ENCODE peak calls at places on chromosomes 3 and 15, in five cellular contexts. One of them, this sample, is unnamed.

GRCh38 chr3:61632568-61633175 is 71.3 kb downstream of the PTPRG start:
- DNase-seq in neural crest cell: no peak
- DNase-seq in esophagus squamous epithelium: no peak
- DNase-seq in lower lobe of right lung: no peak
- DNase-seq in astrocyte of the cerebellum: no peak
- DNase-seq in this sample: no peak

GRCh38 chr15:74251187-74251811 is 15.2 kb downstream of the CCDC33 start:
- DNase-seq in neural crest cell: no peak
- DNase-seq in lower lobe of right lung: no peak
- DNase-seq in esophagus squamous epithelium: no peak
- DNase-seq in astrocyte of the cerebellum: no peak
- DNase-seq in this sample: no peak

GRCh38 chr3:149188494-149188893 is 33.1 kb downstream of the CP start:
- DNase-seq in lower lobe of right lung: no peak
- DNase-seq in esophagus squamous epithelium: no peak
- DNase-seq in neural crest cell: no peak
- DNase-seq in astrocyte of the cerebellum: no peak
- DNase-seq in this sample: no peak

GRCh38 chr3:63662500-63662899 is 10.0 kb downstream of the SNTN start:
- DNase-seq in lower lobe of right lung: no peak
- DNase-seq in astrocyte of the cerebellum: no peak
- DNase-seq in neural crest cell: no peak
- DNase-seq in esophagus squamous epithelium: no peak
- DNase-seq in this sample: no peak

GRCh38 chr3:120140098-120140742 is 46.0 kb upstream of the GSK3B start:
- DNase-seq in lower lobe of right lung: no peak
- DNase-seq in astrocyte of the cerebellum: no peak
- DNase-seq in esophagus squamous epithelium: no peak
- DNase-seq in neural crest cell: no peak
- DNase-seq in this sample: no peak

GRCh38 chr3:128372281-128372680 is 94.4 kb downstream of the DNAJB8 start:
- DNase-seq in astrocyte of the cerebellum: no peak
- DNase-seq in lower lobe of right lung: no peak
- DNase-seq in esophagus squamous epithelium: no peak
- DNase-seq in neural crest cell: no peak
- DNase-seq in this sample: peak; percentile 71

GRCh38 chr3:82495655-82496054 is 734.2 kb upstream of the GBE1 start:
- DNase-seq in esophagus squamous epithelium: no peak
- DNase-seq in lower lobe of right lung: no peak
- DNase-seq in neural crest cell: no peak
- DNase-seq in astrocyte of the cerebellum: no peak
- DNase-seq in this sample: no peak

GRCh38 chr3:182971637-182972036 is 8.7 kb downstream of the DCUN1D1 start:
- DNase-seq in esophagus squamous epithelium: no peak
- DNase-seq in astrocyte of the cerebellum: peak; percentile 19
- DNase-seq in neural crest cell: no peak
- DNase-seq in lower lobe of right lung: no peak
- DNase-seq in this sample: no peak

GRCh38 chr15:99082798-99083197 is 22.1 kb upstream of the SYNM start:
- DNase-seq in neural crest cell: no peak
- DNase-seq in lower lobe of right lung: no peak
- DNase-seq in esophagus squamous epithelium: no peak
- DNase-seq in astrocyte of the cerebellum: no peak
- DNase-seq in this sample: no peak

GRCh38 chr15:79682285-79682684 is 214.5 kb downstream of the MTHFS start:
- DNase-seq in lower lobe of right lung: no peak
- DNase-seq in esophagus squamous epithelium: no peak
- DNase-seq in astrocyte of the cerebellum: peak; percentile 49
- DNase-seq in neural crest cell: no peak
- DNase-seq in this sample: no peak

GRCh38 chr3:62496509-62496908 is 123.2 kb upstream of the FEZF2 start:
- DNase-seq in esophagus squamous epithelium: no peak
- DNase-seq in lower lobe of right lung: no peak
- DNase-seq in astrocyte of the cerebellum: no peak
- DNase-seq in neural crest cell: no peak
- DNase-seq in this sample: no peak

GRCh38 chr15:59996498-59997041 is 7.5 kb upstream of the FOXB1 start:
- DNase-seq in astrocyte of the cerebellum: no peak
- DNase-seq in esophagus squamous epithelium: no peak
- DNase-seq in lower lobe of right lung: no peak
- DNase-seq in neural crest cell: no peak
- DNase-seq in this sample: no peak

DNA sequence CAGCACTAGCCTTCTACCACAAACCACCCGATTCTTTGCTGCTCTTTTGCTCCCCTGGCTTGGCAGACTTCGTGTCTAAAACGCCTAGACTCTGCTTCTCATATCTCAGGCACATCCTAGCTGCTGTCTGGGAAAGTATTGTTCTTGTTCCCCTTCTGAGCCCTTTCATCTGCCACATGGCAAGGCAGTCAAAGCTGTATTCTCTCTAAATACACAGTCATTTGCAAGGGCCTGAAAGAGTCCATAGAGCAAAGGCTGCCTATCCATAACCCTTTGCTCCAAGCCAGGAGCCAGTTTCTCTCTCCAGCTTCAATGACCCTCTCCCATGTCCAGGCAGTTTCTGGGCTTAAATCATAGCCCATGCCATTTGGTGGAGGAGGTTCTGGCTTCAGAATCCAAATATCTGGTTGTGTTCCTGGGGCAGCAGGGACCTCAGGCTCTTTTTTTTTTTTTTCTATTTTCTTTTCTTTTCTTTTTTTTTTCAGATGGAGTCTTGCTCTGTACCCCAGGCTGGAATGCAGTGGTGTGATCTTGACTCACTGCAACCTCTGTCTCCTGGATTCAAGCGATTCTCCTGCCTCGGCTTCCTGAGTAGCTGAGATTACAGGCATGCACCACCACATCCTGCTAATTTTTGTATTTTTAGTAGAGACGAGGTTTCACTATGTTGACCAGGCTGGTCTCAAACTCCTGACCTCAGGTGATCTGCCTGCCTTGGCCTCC is 52.3 kb downstream of the CDC25A start:
- DNase-seq in astrocyte of the cerebellum: no peak
- DNase-seq in lower lobe of right lung: no peak
- DNase-seq in esophagus squamous epithelium: no peak
- DNase-seq in neural crest cell: no peak
- DNase-seq in this sample: no peak
- TF ChIP-seq CTCF in astrocyte of the cerebellum: no peak
- TF ChIP-seq CTCF in lower lobe of right lung: no peak
- TF ChIP-seq CTCF in esophagus squamous epithelium: no peak
- TF ChIP-seq CTCF in neural crest cell: no peak
- TF ChIP-seq CTCF in this sample: no peak

DNA sequence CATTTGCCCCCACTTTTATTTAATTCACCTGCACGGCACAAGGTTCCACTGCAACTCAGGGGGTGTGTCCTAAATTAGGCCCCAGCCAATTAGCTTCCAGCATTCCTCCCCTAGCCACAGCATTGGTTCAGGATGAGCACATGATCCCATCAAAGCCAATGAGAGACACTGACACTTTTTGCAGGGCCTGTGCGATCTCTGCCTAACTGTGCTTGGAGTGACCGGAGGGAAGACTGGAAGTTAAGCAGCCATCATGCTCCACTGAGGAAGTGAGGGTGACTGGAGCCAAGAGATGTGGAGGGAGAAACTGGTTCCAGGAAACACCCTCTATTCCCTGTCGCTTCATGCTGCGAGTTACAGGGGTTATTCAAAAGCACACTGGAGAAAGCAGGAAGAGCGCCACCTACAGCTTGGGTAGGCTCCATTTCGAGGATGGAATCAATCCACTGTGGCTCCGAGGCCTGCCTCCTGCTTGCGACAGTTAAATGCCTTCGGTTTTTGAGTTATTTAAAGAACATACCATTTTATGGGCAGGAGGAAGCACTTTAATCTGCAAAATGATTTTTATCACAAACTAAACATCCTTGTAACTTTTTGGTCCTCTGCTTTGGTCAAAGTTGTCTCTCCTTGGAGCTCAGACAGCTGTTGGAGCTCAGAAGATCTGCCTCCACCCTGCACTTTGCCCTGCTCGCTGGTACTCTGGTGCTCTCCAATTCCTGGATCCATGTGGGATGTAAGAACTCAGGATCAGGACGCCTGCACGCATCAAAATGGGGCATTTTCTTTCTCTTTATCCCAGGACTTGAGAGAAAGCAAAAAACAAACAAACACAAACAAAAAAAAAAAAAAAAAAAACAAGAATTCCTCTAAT is 122.4 kb upstream of the WNT5A start:
- DNase-seq in astrocyte of the cerebellum: no peak
- DNase-seq in lower lobe of right lung: no peak
- DNase-seq in neural crest cell: no peak
- DNase-seq in esophagus squamous epithelium: no peak
- DNase-seq in this sample: no peak
- TF ChIP-seq CTCF in astrocyte of the cerebellum: no peak
- TF ChIP-seq CTCF in lower lobe of right lung: no peak
- TF ChIP-seq CTCF in neural crest cell: peak; percentile 24
- TF ChIP-seq CTCF in esophagus squamous epithelium: no peak
- TF ChIP-seq CTCF in this sample: no peak

DNA sequence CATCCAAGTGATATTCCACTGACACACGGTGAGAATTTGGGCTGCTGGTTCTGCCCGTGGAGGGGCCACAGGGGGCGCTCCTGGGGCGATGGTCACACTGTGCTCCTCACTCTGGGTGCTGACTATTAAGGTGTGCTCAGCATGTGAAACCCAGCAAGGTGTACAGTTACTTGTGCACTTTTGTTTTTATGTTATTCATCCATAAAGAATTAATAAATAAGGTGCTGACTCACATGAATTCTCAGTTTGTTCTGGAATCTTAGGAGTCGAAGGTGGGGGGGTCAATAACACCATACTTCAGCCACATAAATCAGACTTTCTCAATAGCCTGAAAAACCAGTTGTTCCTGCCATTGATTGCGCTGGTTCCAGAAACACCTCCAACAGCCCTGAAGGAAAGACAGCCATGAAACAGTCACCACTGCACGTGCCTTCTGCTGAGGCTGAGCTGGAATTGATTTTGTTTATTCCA is 53.5 kb upstream of the SPATA12 start:
- DNase-seq in lower lobe of right lung: peak; percentile 28
- DNase-seq in astrocyte of the cerebellum: no peak
- DNase-seq in esophagus squamous epithelium: no peak
- DNase-seq in neural crest cell: no peak
- DNase-seq in this sample: peak; percentile 36
- TF ChIP-seq CTCF in lower lobe of right lung: peak; percentile 20
- TF ChIP-seq CTCF in astrocyte of the cerebellum: peak; percentile 44
- TF ChIP-seq CTCF in esophagus squamous epithelium: peak; percentile 12
- TF ChIP-seq CTCF in neural crest cell: peak; percentile 45
- TF ChIP-seq CTCF in this sample: peak; percentile 11

GRCh38 chr3:13067778-13068177 is 5.5 kb downstream of the IQSEC1 start:
- DNase-seq in neural crest cell: no peak
- DNase-seq in esophagus squamous epithelium: no peak
- DNase-seq in lower lobe of right lung: no peak
- DNase-seq in astrocyte of the cerebellum: no peak
- DNase-seq in this sample: no peak

GRCh38 chr3:13069495-13069894 is 3.7 kb downstream of the IQSEC1 start:
- DNase-seq in lower lobe of right lung: no peak
- DNase-seq in neural crest cell: no peak
- DNase-seq in esophagus squamous epithelium: no peak
- DNase-seq in astrocyte of the cerebellum: no peak
- DNase-seq in this sample: peak; percentile 83

GRCh38 chr3:13070622-13071021 is 2.6 kb downstream of the IQSEC1 start:
- DNase-seq in neural crest cell: no peak
- DNase-seq in lower lobe of right lung: no peak
- DNase-seq in esophagus squamous epithelium: no peak
- DNase-seq in astrocyte of the cerebellum: no peak
- DNase-seq in this sample: no peak

GRCh38 chr3:13066236-13066635 is 7.0 kb downstream of the IQSEC1 start:
- DNase-seq in neural crest cell: no peak
- DNase-seq in lower lobe of right lung: no peak
- DNase-seq in astrocyte of the cerebellum: no peak
- DNase-seq in esophagus squamous epithelium: no peak
- DNase-seq in this sample: peak; percentile 59

GRCh38 chr3:13068269-13069010 is 4.8 kb downstream of the IQSEC1 start:
- DNase-seq in lower lobe of right lung: no peak
- DNase-seq in astrocyte of the cerebellum: no peak
- DNase-seq in esophagus squamous epithelium: no peak
- DNase-seq in neural crest cell: no peak
- DNase-seq in this sample: no peak
- TF ChIP-seq CTCF in lower lobe of right lung: no peak
- TF ChIP-seq CTCF in astrocyte of the cerebellum: no peak
- TF ChIP-seq CTCF in esophagus squamous epithelium: no peak
- TF ChIP-seq CTCF in neural crest cell: no peak
- TF ChIP-seq CTCF in this sample: peak; percentile 13

GRCh38 chr15:57747206-57747605 is 40.7 kb downstream of the POLR2M start:
- DNase-seq in neural crest cell: no peak
- DNase-seq in lower lobe of right lung: peak; percentile 56
- DNase-seq in astrocyte of the cerebellum: no peak
- DNase-seq in esophagus squamous epithelium: no peak
- DNase-seq in this sample: no peak

GRCh38 chr15:57751177-57751800 is 44.8 kb downstream of the POLR2M start:
- DNase-seq in esophagus squamous epithelium: no peak
- DNase-seq in neural crest cell: no peak
- DNase-seq in lower lobe of right lung: no peak
- DNase-seq in astrocyte of the cerebellum: peak; percentile 23
- DNase-seq in this sample: peak; percentile 45

GRCh38 chr15:57746752-57747151 is 40.2 kb downstream of the POLR2M start:
- DNase-seq in esophagus squamous epithelium: no peak
- DNase-seq in lower lobe of right lung: no peak
- DNase-seq in neural crest cell: no peak
- DNase-seq in astrocyte of the cerebellum: no peak
- DNase-seq in this sample: no peak

GRCh38 chr15:57752840-57753239 is 46.3 kb downstream of the POLR2M start:
- DNase-seq in esophagus squamous epithelium: no peak
- DNase-seq in lower lobe of right lung: no peak
- DNase-seq in neural crest cell: no peak
- DNase-seq in astrocyte of the cerebellum: no peak
- DNase-seq in this sample: no peak

GRCh38 chr15:57752426-57752825 is 45.9 kb downstream of the POLR2M start:
- DNase-seq in esophagus squamous epithelium: no peak
- DNase-seq in neural crest cell: no peak
- DNase-seq in astrocyte of the cerebellum: no peak
- DNase-seq in lower lobe of right lung: no peak
- DNase-seq in this sample: no peak
- TF ChIP-seq CTCF in esophagus squamous epithelium: no peak
- TF ChIP-seq CTCF in neural crest cell: no peak
- TF ChIP-seq CTCF in astrocyte of the cerebellum: peak; percentile 22
- TF ChIP-seq CTCF in lower lobe of right lung: peak; percentile 31
- TF ChIP-seq CTCF in this sample: no peak

GRCh38 chr3:172203522-172204258 is 164.3 kb downstream of the FNDC3B start:
- DNase-seq in astrocyte of the cerebellum: no peak
- DNase-seq in esophagus squamous epithelium: no peak
- DNase-seq in lower lobe of right lung: no peak
- DNase-seq in neural crest cell: peak; percentile 17
- DNase-seq in this sample: no peak

GRCh38 chr3:172204716-172205115 is 165.3 kb downstream of the FNDC3B start:
- DNase-seq in esophagus squamous epithelium: no peak
- DNase-seq in lower lobe of right lung: no peak
- DNase-seq in astrocyte of the cerebellum: no peak
- DNase-seq in neural crest cell: no peak
- DNase-seq in this sample: no peak

GRCh38 chr3:172201136-172201989 is 162.0 kb downstream of the FNDC3B start:
- DNase-seq in astrocyte of the cerebellum: peak; percentile 90
- DNase-seq in neural crest cell: no peak
- DNase-seq in esophagus squamous epithelium: no peak
- DNase-seq in lower lobe of right lung: peak; percentile 73
- DNase-seq in this sample: no peak

GRCh38 chr3:172201990-172202318 is 162.6 kb downstream of the FNDC3B start:
- DNase-seq in lower lobe of right lung: no peak
- DNase-seq in neural crest cell: no peak
- DNase-seq in esophagus squamous epithelium: no peak
- DNase-seq in astrocyte of the cerebellum: no peak
- DNase-seq in this sample: no peak

GRCh38 chr3:172202797-172203196 is 163.4 kb downstream of the FNDC3B start:
- DNase-seq in astrocyte of the cerebellum: no peak
- DNase-seq in neural crest cell: no peak
- DNase-seq in esophagus squamous epithelium: no peak
- DNase-seq in lower lobe of right lung: no peak
- DNase-seq in this sample: no peak
- TF ChIP-seq CTCF in astrocyte of the cerebellum: peak; percentile 14
- TF ChIP-seq CTCF in neural crest cell: no peak
- TF ChIP-seq CTCF in esophagus squamous epithelium: no peak
- TF ChIP-seq CTCF in lower lobe of right lung: no peak
- TF ChIP-seq CTCF in this sample: no peak